ENCODE peak calls at places on chromosome 19, in four cellular contexts. Y, O, P and I are unnamed samples.

GRCh38 chr19:53463263-53463662 is 4.3 kb upstream of the ZNF813 start:
- DNase-seq in Y (peak; percentile 55), O (peak; percentile 28), P (peak; percentile 19), I (peak; percentile 12)

GRCh38 chr19:2270157-2270571 is 11.8 kb downstream of the PEAK3 start:
- DNase-seq in Y (peak; percentile 77), O (peak; percentile 34), P (peak; percentile 61), I (no peak)

GRCh38 chr19:41597600-41598041 is 21.7 kb downstream of the CEACAM21 start:
- DNase-seq in Y (peak; percentile 71), O (peak; percentile 70), P (peak; percentile 77), I (peak; percentile 75)

GRCh38 chr19:41702208-41702651 is 6.2 kb upstream of the CEACAM5 start:
- DNase-seq in Y (no peak), O (no peak), P (no peak), I (peak; percentile 57)

GRCh38 chr19:45444318-45445041 is 20.8 kb upstream of the ERCC1 start:
- DNase-seq in Y (peak; percentile 98), O (peak; percentile 93), P (peak; percentile 97), I (peak; percentile 88)

GRCh38 chr19:33905937-33906577 is 109.4 kb downstream of the KCTD15 start:
- DNase-seq in Y (peak; percentile 84), O (no peak), P (peak; percentile 85), I (peak; percentile 27)

GRCh38 chr19:5369962-5370367 is 29.4 kb upstream of the PTPRS start:
- DNase-seq in Y (peak; percentile 50), O (peak; percentile 16), P (peak; percentile 56), I (peak; percentile 27)

GRCh38 chr19:53980553-53981407 is 10.7 kb upstream of the CACNG6 start:
- DNase-seq in Y (no peak), O (peak; percentile 94), P (peak; percentile 35), I (peak; percentile 96)

GRCh38 chr19:2517881-2518601 is 42.1 kb downstream of the GADD45B start:
- DNase-seq in Y (no peak), O (peak; percentile 28), P (no peak), I (no peak)

GRCh38 chr19:29690842-29691241 is 24.2 kb downstream of the C19orf12 start:
- DNase-seq in Y (no peak), O (peak; percentile 42), P (no peak), I (peak; percentile 80)

GRCh38 chr19:5355076-5355475 is 14.5 kb upstream of the PTPRS start:
- DNase-seq in Y (no peak), O (no peak), P (no peak), I (no peak)

GRCh38 chr19:29478578-29479565 is 46.9 kb upstream of the VSTM2B start:
- DNase-seq in Y (no peak), O (no peak), P (no peak), I (no peak)

GRCh38 chr19:5343848-5344247 is 3.2 kb upstream of the PTPRS start:
- DNase-seq in Y (no peak), O (peak; percentile 49), P (no peak), I (peak; percentile 56)

GRCh38 chr19:45524575-45525129 is 17.4 kb downstream of the VASP start:
- DNase-seq in Y (no peak), O (no peak), P (no peak), I (no peak)

GRCh38 chr19:50776131-50776530 is 5.9 kb downstream of the GPR32 start:
- DNase-seq in Y (no peak), O (no peak), P (no peak), I (no peak)

GRCh38 chr19:13669780-13670355 is 94.5 kb upstream of the MRI1 start:
- DNase-seq in Y (no peak), O (no peak), P (no peak), I (no peak)

GRCh38 chr19:53057904-53058579 is 13.5 kb downstream of the ERVV-2 start:
- DNase-seq in Y (peak; percentile 47), O (peak; percentile 13), P (no peak), I (no peak)

GRCh38 chr19:8101311-8101710 is 48.1 kb downstream of the FBN3 start:
- DNase-seq in Y (peak; percentile 8), O (no peak), P (no peak), I (no peak)

GRCh38 chr19:33403221-33403972 is 29.9 kb downstream of the CEBPG start:
- DNase-seq in Y (peak; percentile 71), O (peak; percentile 12), P (no peak), I (no peak)

GRCh38 chr19:22735911-22736645 is 47.9 kb downstream of the ZNF99 start:
- DNase-seq in Y (no peak), O (no peak), P (no peak), I (peak; percentile 5)

GRCh38 chr19:48968813-48969218 is 3.7 kb downstream of the FTL start:
- DNase-seq in Y (no peak), O (no peak), P (no peak), I (no peak)

GRCh38 chr19:49808762-49809154 is 4.3 kb downstream of the FUZ start:
- DNase-seq in Y (peak; percentile 94), O (peak; percentile 90), P (peak; percentile 97), I (peak; percentile 79)

GRCh38 chr19:58543826-58544590 is at the start of gene TRIM28:
- DNase-seq in Y (peak; percentile 98), O (peak; percentile 99), P (peak; percentile 99), I (peak; percentile 99)

GRCh38 chr19:44767295-44768180 is 10.2 kb upstream of the CBLC start:
- DNase-seq in Y (no peak), O (no peak), P (no peak), I (no peak)

GRCh38 chr19:45164577-45165335 is 4.0 kb upstream of the NKPD1 start:
- DNase-seq in Y (peak; percentile 86), O (peak; percentile 90), P (peak; percentile 75), I (peak; percentile 67)

GRCh38 chr19:48445256-48445605 is 552 bp upstream of the GRWD1 start:
- DNase-seq in Y (no peak), O (peak; percentile 94), P (no peak), I (peak; percentile 96)

GRCh38 chr19:46730595-46730994 is 13.7 kb upstream of the PRKD2 start:
- DNase-seq in Y (no peak), O (no peak), P (no peak), I (no peak)

GRCh38 chr19:4456843-4457653 is 546 bp downstream of the UBXN6 start:
- DNase-seq in Y (peak; percentile 49), O (peak; percentile 84), P (peak; percentile 47), I (peak; percentile 87)

GRCh38 chr19:7894612-7895309 is 6.5 kb downstream of the LRRC8E start:
- DNase-seq in Y (peak; percentile 80), O (no peak), P (peak; percentile 65), I (no peak)

GRCh38 chr19:41226053-41226873 is 7.2 kb downstream of the AXL start:
- DNase-seq in Y (peak; percentile 72), O (peak; percentile 87), P (peak; percentile 74), I (peak; percentile 82)

GRCh38 chr19:31140717-31141116 is 208.5 kb downstream of the TSHZ3 start:
- DNase-seq in Y (no peak), O (no peak), P (no peak), I (peak; percentile 76)

GRCh38 chr19:30696514-30696913 is 324.3 kb downstream of the ZNF536 start:
- DNase-seq in Y (no peak), O (no peak), P (no peak), I (no peak)

GRCh38 chr19:41626278-41626677 is 596 bp downstream of the CEACAM4 start:
- DNase-seq in Y (no peak), O (no peak), P (no peak), I (no peak)

GRCh38 chr19:10651821-10652220 is 2.3 kb upstream of the ILF3 start:
- DNase-seq in Y (no peak), O (peak; percentile 66), P (no peak), I (no peak)

GRCh38 chr19:10655457-10656312 is 1.5 kb downstream of the ILF3 start:
- DNase-seq in Y (no peak), O (peak; percentile 49), P (peak; percentile 42), I (peak; percentile 41)

GRCh38 chr19:10653732-10654609 is at the start of gene ILF3:
- DNase-seq in Y (peak; percentile 100), O (peak; percentile 100), P (peak; percentile 99), I (peak; percentile 100)

GRCh38 chr19:10654610-10655456 is 687 bp downstream of the ILF3 start:
- DNase-seq in Y (peak; percentile 67), O (peak; percentile 32), P (peak; percentile 52), I (peak; percentile 41)

GRCh38 chr19:10653482-10653731 is 739 bp upstream of the ILF3 start:
- DNase-seq in Y (no peak), O (no peak), P (no peak), I (no peak)
- TF ChIP-seq CTCF in Y (no peak), O (no peak), P (no peak), I (peak; percentile 17)

GRCh38 chr19:18097217-18097992 is at the start of gene MAST3:
- DNase-seq in Y (peak; percentile 93), O (peak; percentile 83), P (peak; percentile 87), I (peak; percentile 79)

GRCh38 chr19:18099623-18099995 is 2.0 kb downstream of the MAST3 start:
- DNase-seq in Y (no peak), O (no peak), P (no peak), I (no peak)

GRCh38 chr19:18098891-18099622 is 1.5 kb downstream of the MAST3 start:
- DNase-seq in Y (peak; percentile 53), O (no peak), P (no peak), I (no peak)

GRCh38 chr19:18096258-18096657 is 1.3 kb upstream of the MAST3 start:
- DNase-seq in Y (no peak), O (no peak), P (no peak), I (no peak)

DNA sequence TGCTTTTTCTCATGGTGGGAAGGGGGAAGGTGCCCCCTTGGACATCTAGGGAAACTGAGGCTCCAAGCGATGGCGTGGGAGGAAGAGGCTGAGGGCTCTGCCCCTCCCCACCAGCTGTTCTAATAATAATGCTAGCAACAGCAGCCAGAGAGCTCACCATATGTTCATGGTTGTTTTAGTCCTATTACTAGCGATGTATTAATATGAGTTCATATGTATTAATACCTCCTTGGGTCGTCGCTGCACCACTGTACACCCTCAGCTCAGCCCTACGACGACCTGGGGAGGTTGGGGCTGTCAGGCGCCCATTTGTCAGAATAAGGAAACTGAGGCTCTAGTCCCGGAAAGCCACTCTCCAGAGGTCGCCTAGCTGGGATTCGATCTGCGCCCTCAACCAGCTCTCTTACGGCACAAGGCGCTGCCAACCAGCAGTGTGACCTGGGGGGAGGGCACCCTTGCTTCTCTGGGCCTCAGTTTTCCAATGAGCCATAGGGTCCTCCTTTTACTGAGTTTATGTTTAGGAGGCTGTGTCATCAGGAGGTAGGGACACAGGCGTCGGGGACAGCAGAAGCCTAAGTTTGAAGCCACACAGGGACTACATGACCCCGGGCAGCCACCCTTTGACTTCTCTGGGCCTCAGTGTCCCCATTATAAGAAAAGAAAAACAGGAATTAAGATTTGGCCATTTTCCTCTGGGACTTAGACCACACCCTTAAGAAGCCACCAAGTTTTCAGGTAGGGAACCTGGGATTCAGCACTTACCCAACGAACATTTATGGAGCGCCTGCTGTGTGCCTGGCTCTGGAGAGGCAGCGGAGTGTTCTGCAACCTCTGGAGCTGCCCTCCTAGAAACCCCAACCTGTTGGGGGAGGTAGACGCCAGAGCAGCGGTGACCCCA is 664 bp downstream of the MAST3 start:
- DNase-seq in Y (no peak), O (no peak), P (no peak), I (no peak)
- H3K4me3 ChIP-seq in Y (peak overlapping the region; percentile 64), O (peak overlapping the region; percentile 73), P (peak overlapping the region; percentile 35), I (peak overlapping the region; percentile 56)

DNA sequence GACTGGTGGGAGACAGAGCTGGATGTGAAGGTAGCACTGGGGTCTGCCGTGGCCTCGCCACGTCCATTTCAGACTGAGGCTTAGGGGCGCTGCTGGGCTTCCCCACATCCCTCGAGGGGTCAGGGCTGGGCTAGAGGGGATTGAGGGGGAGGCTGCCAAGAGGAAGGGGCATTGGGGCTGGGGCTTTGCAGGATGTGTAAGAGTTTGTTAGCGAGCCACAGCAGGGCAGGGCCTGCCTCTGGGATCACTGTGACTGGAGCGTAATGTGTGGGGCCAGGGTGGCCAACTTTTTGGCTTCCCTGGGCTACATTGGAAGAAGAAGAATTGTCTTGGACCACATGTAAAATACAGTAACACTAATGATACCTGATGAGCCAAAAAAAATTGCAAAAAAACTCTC is 14.1 kb downstream of the ARID3A start:
- DNase-seq in Y (no peak), O (no peak), P (no peak), I (no peak)
- TF ChIP-seq CTCF in Y (no peak), O (no peak), P (no peak), I (no peak)

GRCh38 chr19:1016647-1017114 is 4.2 kb downstream of the TMEM259 start:
- DNase-seq in Y (no peak), O (peak; percentile 84), P (peak; percentile 52), I (peak; percentile 49)
- H3K4me3 ChIP-seq in Y (peak overlapping the region; percentile 20), O (peak overlapping the region; percentile 34), P (no peak overlapping the region), I (no peak overlapping the region)